ENCODE peak calls at places on chromosomes 3 and 15, in four cellular contexts. R, J, S and V are unnamed samples.

GRCh38 chr3:118818386-118818785 is 216.3 kb downstream of the IGSF11 start:
- DNase-seq in R (peak), J (no peak), S (no peak), V (no peak)

GRCh38 chr15:98562361-98562791 is 86.0 kb upstream of the IGF1R start:
- DNase-seq in R (no peak), J (no peak), S (no peak), V (no peak)

GRCh38 chr15:66390670-66391069 is 4.0 kb downstream of the MAP2K1 start:
- DNase-seq in R (no peak), J (peak), S (no peak), V (no peak)

GRCh38 chr3:182909318-182910040 is 70.9 kb downstream of the DCUN1D1 start:
- DNase-seq in R (no peak), J (no peak), S (peak), V (peak)

GRCh38 chr15:98684441-98684840 is 36.1 kb downstream of the IGF1R start:
- DNase-seq in R (no peak), J (no peak), S (no peak), V (no peak)

GRCh38 chr3:58099850-58100249 is 91.6 kb downstream of the FLNB start:
- DNase-seq in R (no peak), J (no peak), S (no peak), V (no peak)

GRCh38 chr15:74723754-74724334 is 1.5 kb downstream of the CYP1A1 start:
- DNase-seq in R (peak), J (no peak), S (peak), V (peak)

GRCh38 chr3:15601399-15602145 is at the start of the genes BTD and HACL1:
- DNase-seq in R (peak), J (peak), S (peak), V (peak)

GRCh38 chr3:59313365-59313764 is 263.5 kb upstream of the CFAP20DC start:
- DNase-seq in R (peak), J (no peak), S (peak), V (peak)

GRCh38 chr3:171494457-171495109 is 34.4 kb upstream of the TNIK start:
- DNase-seq in R (no peak), J (no peak), S (no peak), V (no peak)

GRCh38 chr3:108546249-108546648 is 35.9 kb upstream of the MYH15 start:
- DNase-seq in R (no peak), J (no peak), S (no peak), V (no peak)

GRCh38 chr3:158749526-158749925 is 17.3 kb upstream of the RARRES1 start:
- DNase-seq in R (no peak), J (no peak), S (no peak), V (no peak)

GRCh38 chr15:75786564-75786925 is 56.7 kb upstream of the UBE2Q2 start:
- DNase-seq in R (no peak), J (no peak), S (no peak), V (no peak)

GRCh38 chr15:57312323-57313133 is 63.8 kb upstream of the CGNL1 start:
- DNase-seq in R (peak), J (no peak), S (peak), V (no peak)

GRCh38 chr3:32428092-32429068 is 36.7 kb downstream of the CMTM7 start:
- DNase-seq in R (no peak), J (no peak), S (no peak), V (no peak)
- H3K27ac ChIP-seq in R (no peak), J (no peak), S (no peak), V (peak)

GRCh38 chr15:68402432-68403160 is 29.4 kb downstream of the ITGA11 start:
- DNase-seq in R (no peak), J (no peak), S (no peak), V (no peak)
- TF ChIP-seq JUNB in R (no peak), J (no peak), S (no peak), V (no peak)

GRCh38 chr3:147393261-147393964 is 12.9 kb downstream of the ZIC4 start:
- DNase-seq in R (no peak), J (no peak), S (no peak), V (peak)
- TF ChIP-seq POLR2AphosphoS5 in R (no peak), J (no peak), S (no peak), V (no peak)

GRCh38 chr3:127961963-127962362 is 46.9 kb downstream of the KBTBD12 start:
- DNase-seq in R (peak), J (no peak), S (peak), V (peak)

GRCh38 chr3:127959873-127960272 is 44.8 kb downstream of the KBTBD12 start:
- DNase-seq in R (peak), J (no peak), S (no peak), V (peak)

GRCh38 chr3:127955680-127956079 is 40.6 kb downstream of the KBTBD12 start:
- DNase-seq in R (no peak), J (no peak), S (no peak), V (no peak)

GRCh38 chr3:127961124-127961523 is 46.1 kb downstream of the KBTBD12 start:
- DNase-seq in R (no peak), J (no peak), S (no peak), V (no peak)

DNA sequence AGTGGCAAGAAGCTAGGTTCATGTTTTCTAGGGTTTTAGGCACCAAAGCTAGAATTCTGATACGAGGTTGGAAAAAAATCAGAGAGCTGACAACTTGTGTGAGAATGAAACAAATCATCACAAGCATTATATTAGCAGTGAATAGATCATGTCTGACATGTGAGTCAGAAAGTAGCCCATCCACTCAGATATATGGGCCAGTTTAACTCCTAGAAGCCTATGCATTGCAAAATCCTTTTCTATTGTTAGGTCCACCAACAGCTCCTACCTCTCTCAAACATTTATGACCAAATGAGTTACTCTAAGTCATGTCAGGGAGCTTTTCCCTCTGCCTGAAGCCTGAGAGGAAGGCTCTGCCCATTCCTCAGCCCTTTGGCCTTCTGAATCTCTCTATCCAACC is 44.0 kb downstream of the KBTBD12 start:
- DNase-seq in R (no peak), J (no peak), S (no peak), V (no peak)
- H3K27ac ChIP-seq in R (no peak), J (no peak), S (no peak), V (no peak)

GRCh38 chr3:11346416-11346815 is 74.2 kb downstream of the ATG7 start:
- DNase-seq in R (no peak), J (no peak), S (no peak), V (no peak)
- TF ChIP-seq JUNB in R (no peak), J (no peak), S (no peak), V (no peak)